ENCODE peak calls at places on chromosomes 11 and 22, in ten cellular contexts. C, D, H, O, B, X, N, Y, I and L are unnamed samples.

GRCh38 chr11:118370774-118371173 is 11.4 kb downstream of the UBE4A start:
- DNase-seq in H (no peak), X (no peak), D (no peak), B (no peak), I (no peak), O (no peak), N (no peak), Y (no peak), C (no peak), L (no peak)

GRCh38 chr11:55719608-55720160 is 53.6 kb upstream of the OR5D13 start:
- DNase-seq in N (no peak), B (no peak), I (no peak), H (no peak), Y (no peak), X (no peak), D (no peak), C (no peak), O (no peak), L (no peak)

GRCh38 chr11:76806608-76807205 is 23.6 kb downstream of the TSKU start:
- DNase-seq in B (no peak), X (no peak), N (no peak), I (no peak), C (no peak), O (no peak), H (no peak), Y (no peak), D (no peak), L (no peak)

GRCh38 chr22:21103633-21104032 is 57.9 kb downstream of the LRRC74B start:
- DNase-seq in C (no peak), I (no peak), D (no peak), Y (no peak), H (no peak), O (no peak), N (no peak), B (no peak), X (no peak), L (no peak)

GRCh38 chr11:102109896-102110760 is at the start of gene YAP1:
- DNase-seq in D (peak; percentile 17), H (peak; percentile 52), O (peak; percentile 90), X (peak; percentile 62), N (peak; percentile 62), B (peak; percentile 51), I (peak; percentile 40), Y (peak; percentile 89), C (peak; percentile 32), L (peak; percentile 60)

GRCh38 chr11:90840071-90840470 is 617.2 kb upstream of the CHORDC1 start:
- DNase-seq in H (no peak), Y (no peak), O (no peak), I (no peak), C (no peak), B (no peak), X (no peak), N (no peak), D (no peak), L (no peak)

GRCh38 chr22:19869497-19870152 is 15.0 kb upstream of the GNB1L start:
- DNase-seq in C (no peak), Y (no peak), I (no peak), H (no peak), B (no peak), D (no peak), O (peak; percentile 31), X (no peak), N (no peak), L (no peak)

GRCh38 chr11:33040127-33040861 is 922 bp downstream of the TCP11L1 start:
- DNase-seq in B (no peak), H (no peak), C (peak; percentile 7), D (no peak), I (peak; percentile 38), N (peak; percentile 34), Y (no peak), O (no peak), X (peak; percentile 35), L (no peak)

GRCh38 chr22:35568751-35569725 is 28.4 kb downstream of the RASD2 start:
- DNase-seq in O (no peak), H (no peak), Y (no peak), C (no peak), D (no peak), N (peak; percentile 66), X (no peak), I (no peak), B (no peak), L (no peak)

GRCh38 chr11:6319001-6319878 is 1.1 kb downstream of the CAVIN3 start:
- DNase-seq in B (no peak), N (no peak), Y (peak; percentile 16), D (no peak), I (no peak), H (no peak), X (no peak), C (no peak), O (peak; percentile 65), L (no peak)

GRCh38 chr11:118142809-118143208 is 9.8 kb downstream of the SCN4B start:
- DNase-seq in B (no peak), H (no peak), O (peak; percentile 61), I (no peak), Y (peak; percentile 22), X (no peak), N (no peak), C (no peak), D (no peak), L (no peak)

GRCh38 chr11:57307666-57308270 is 17.0 kb downstream of the TNKS1BP1 start:
- DNase-seq in X (no peak), I (no peak), Y (no peak), D (no peak), N (no peak), B (no peak), H (no peak), O (no peak), C (no peak), L (no peak)

GRCh38 chr22:49344196-49344595 is 483.5 kb downstream of the BRD1 start:
- DNase-seq in C (no peak), Y (no peak), B (no peak), D (no peak), I (no peak), O (no peak), N (no peak), X (no peak), H (no peak), L (no peak)

GRCh38 chr11:69721061-69721460 is 17.2 kb upstream of the FGF19 start:
- DNase-seq in D (no peak), I (no peak), B (no peak), C (no peak), X (no peak), Y (no peak), N (no peak), O (no peak), H (no peak), L (no peak)

GRCh38 chr22:37043828-37044538 is 7.6 kb upstream of the KCTD17 start:
- DNase-seq in H (no peak), O (peak; percentile 88), D (no peak), Y (peak; percentile 89), N (peak; percentile 48), X (peak; percentile 50), C (peak; percentile 28), I (no peak), B (peak; percentile 19), L (peak; percentile 13)

GRCh38 chr11:12090061-12090572 is 20.3 kb upstream of the MICAL2 start:
- DNase-seq in Y (no peak), H (no peak), O (peak; percentile 54), B (no peak), D (no peak), N (peak; percentile 92), X (no peak), I (no peak), C (no peak), L (no peak)

GRCh38 chr22:19957445-19957844 is 15.8 kb upstream of the TXNRD2 start:
- DNase-seq in Y (no peak), O (peak; percentile 44), X (no peak), H (no peak), B (no peak), C (no peak), D (no peak), N (no peak), I (no peak), L (no peak)

GRCh38 chr22:42270178-42270511 is 308 bp downstream of the TCF20 start:
- DNase-seq in B (no peak), I (peak; percentile 38), H (no peak), Y (no peak), N (no peak), X (peak; percentile 61), C (no peak), D (peak; percentile 8), O (no peak), L (no peak)

GRCh38 chr22:36365020-36365411 is 22.8 kb downstream of the MYH9 start:
- DNase-seq in D (peak; percentile 76), Y (peak; percentile 75), I (peak; percentile 88), H (no peak), X (peak; percentile 80), B (peak; percentile 74), N (peak; percentile 96), C (peak; percentile 85), O (peak; percentile 65), L (peak; percentile 81)

GRCh38 chr11:79040348-79040747 is 400.5 kb downstream of the TENM4 start:
- DNase-seq in O (no peak), Y (no peak), B (no peak), N (no peak), I (no peak), C (no peak), D (no peak), H (no peak), X (no peak), L (no peak)

GRCh38 chr11:45252134-45252856 is 33.8 kb downstream of the SYT13 start:
- DNase-seq in N (peak; percentile 38), I (no peak), D (no peak), C (no peak), X (peak; percentile 51), H (no peak), Y (peak; percentile 84), B (no peak), O (peak; percentile 56), L (no peak)

GRCh38 chr11:85115798-85116197 is 511.3 kb downstream of the DLG2 start:
- DNase-seq in N (no peak), C (no peak), I (no peak), O (no peak), X (no peak), H (no peak), Y (no peak), B (no peak), D (no peak), L (no peak)

GRCh38 chr11:123238297-123238696 is 43.2 kb upstream of the CLMP start:
- DNase-seq in B (no peak), Y (no peak), C (no peak), I (no peak), X (no peak), N (no peak), O (no peak), D (no peak), H (no peak), L (no peak)

GRCh38 chr11:94519478-94520084 is 7.3 kb downstream of the C11orf97 start:
- DNase-seq in H (no peak), D (no peak), O (no peak), X (no peak), C (no peak), I (no peak), N (no peak), B (no peak), Y (no peak), L (no peak)

GRCh38 chr11:120135838-120136237 is 2.1 kb downstream of the TRIM29 start:
- DNase-seq in Y (no peak), B (no peak), I (no peak), O (peak; percentile 8), D (no peak), C (no peak), N (no peak), X (no peak), H (no peak), L (no peak)

GRCh38 chr11:62390237-62390636 is 28.6 kb upstream of the SCGB1A1 start:
- DNase-seq in O (no peak), Y (no peak), D (no peak), I (no peak), N (no peak), X (no peak), C (no peak), B (no peak), H (no peak), L (no peak)

GRCh38 chr11:113393501-113393985 is 6.0 kb downstream of the ANKK1 start:
- DNase-seq in B (no peak), X (no peak), O (no peak), Y (no peak), C (no peak), D (no peak), N (no peak), I (no peak), H (no peak), L (no peak)

GRCh38 chr22:19212302-19212870 is 33.9 kb upstream of the SLC25A1 start:
- DNase-seq in N (no peak), Y (no peak), X (no peak), B (no peak), O (no peak), I (no peak), C (no peak), H (no peak), D (no peak), L (no peak)